ENCODE peak calls at places on chromosome 5, in seven cellular contexts. Y is fibroblast of lung, T is HL-60, N is IMR-90, A is psoas muscle, W is aorta, H is neural progenitor cell. E is an unnamed sample.

GRCh38 chr5:72107874-72108199 is 562 bp downstream of the MAP1B start:
- DNase-seq in Y (peak; percentile 49), T (no peak), N (no peak), A (peak; percentile 54), W (no peak), H (peak; percentile 64), E (no peak)

GRCh38 chr5:154220625-154221024 is 30.1 kb downstream of the GALNT10 start:
- DNase-seq in Y (peak; percentile 92), T (no peak), N (peak; percentile 86), A (no peak), W (no peak), H (no peak), E (peak; percentile 39)

GRCh38 chr5:37751227-37751626 is 88.6 kb downstream of the GDNF start:
- DNase-seq in Y (peak; percentile 51), T (no peak), N (peak; percentile 48), A (no peak), W (no peak), H (no peak), E (no peak)

GRCh38 chr5:14414615-14415515 is 166.7 kb upstream of the OTULINL start:
- DNase-seq in Y (no peak), T (no peak), N (no peak), A (no peak), W (no peak), H (no peak), E (no peak)

GRCh38 chr5:321233-321725 is at the start of gene AHRR:
- DNase-seq in Y (peak; percentile 53), T (no peak), N (peak; percentile 53), A (peak; percentile 77), W (peak; percentile 87), H (peak; percentile 88), E (no peak)

GRCh38 chr5:16700081-16700480 is 83.3 kb upstream of the RETREG1 start:
- DNase-seq in Y (no peak), T (no peak), N (no peak), A (no peak), W (no peak), H (no peak), E (no peak)

GRCh38 chr5:150809363-150809762 is 30.8 kb downstream of the SMIM3 start:
- DNase-seq in Y (no peak), T (no peak), N (no peak), A (no peak), W (no peak), H (no peak), E (no peak)

GRCh38 chr5:132592521-132592920 is 35.7 kb downstream of the RAD50 start:
- DNase-seq in Y (peak; percentile 53), T (no peak), N (peak; percentile 10), A (no peak), W (no peak), H (peak; percentile 2), E (no peak)

GRCh38 chr5:107253246-107253645 is 417.5 kb downstream of the EFNA5 start:
- DNase-seq in Y (no peak), T (no peak), N (no peak), A (no peak), W (no peak), H (no peak), E (no peak)

DNA sequence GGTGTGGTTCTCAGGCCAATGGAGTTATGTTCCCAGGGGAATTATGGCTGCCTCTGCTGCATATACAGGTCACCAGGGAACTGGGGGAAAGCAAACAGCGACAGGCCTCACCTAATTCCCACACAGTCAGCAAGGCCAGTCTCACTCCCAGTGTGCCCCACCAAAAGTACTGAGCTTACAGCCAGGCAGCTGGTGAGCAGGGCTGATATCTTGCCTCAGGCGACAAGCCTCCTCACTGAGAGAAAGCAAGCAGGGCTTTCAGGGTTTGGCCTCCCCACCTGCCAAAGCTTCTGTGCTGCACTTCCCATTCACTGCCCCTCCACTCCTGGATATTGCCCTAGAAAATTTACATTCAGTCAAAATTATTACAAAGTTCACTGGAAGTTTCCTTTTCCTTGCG is 273.8 kb upstream of the TARS1 start:
- DNase-seq in Y (no peak), T (no peak), N (no peak), A (no peak), W (no peak), H (no peak), E (no peak)
- H3K4me3 ChIP-seq in Y (no peak overlapping the region), T (no peak overlapping the region), N (no peak overlapping the region), A (no peak overlapping the region), W (no peak overlapping the region), H (no peak overlapping the region), E (no peak overlapping the region)

GRCh38 chr5:138661342-138661975 is 86.3 kb upstream of the HSPA9 start:
- DNase-seq in Y (no peak), T (peak; percentile 13), N (no peak), A (no peak), W (no peak), H (no peak), E (no peak)
- H3K27me3 ChIP-seq in Y (peaks cover 2% of the 10 kb centered on the region), T (no peaks in the 10 kb centered on the region), N (peaks cover 30% of the 10 kb centered on the region), A (no peaks in the 10 kb centered on the region), W (no peaks in the 10 kb centered on the region), H (no peaks in the 10 kb centered on the region), E (peaks cover 11% of the 10 kb centered on the region)

DNA sequence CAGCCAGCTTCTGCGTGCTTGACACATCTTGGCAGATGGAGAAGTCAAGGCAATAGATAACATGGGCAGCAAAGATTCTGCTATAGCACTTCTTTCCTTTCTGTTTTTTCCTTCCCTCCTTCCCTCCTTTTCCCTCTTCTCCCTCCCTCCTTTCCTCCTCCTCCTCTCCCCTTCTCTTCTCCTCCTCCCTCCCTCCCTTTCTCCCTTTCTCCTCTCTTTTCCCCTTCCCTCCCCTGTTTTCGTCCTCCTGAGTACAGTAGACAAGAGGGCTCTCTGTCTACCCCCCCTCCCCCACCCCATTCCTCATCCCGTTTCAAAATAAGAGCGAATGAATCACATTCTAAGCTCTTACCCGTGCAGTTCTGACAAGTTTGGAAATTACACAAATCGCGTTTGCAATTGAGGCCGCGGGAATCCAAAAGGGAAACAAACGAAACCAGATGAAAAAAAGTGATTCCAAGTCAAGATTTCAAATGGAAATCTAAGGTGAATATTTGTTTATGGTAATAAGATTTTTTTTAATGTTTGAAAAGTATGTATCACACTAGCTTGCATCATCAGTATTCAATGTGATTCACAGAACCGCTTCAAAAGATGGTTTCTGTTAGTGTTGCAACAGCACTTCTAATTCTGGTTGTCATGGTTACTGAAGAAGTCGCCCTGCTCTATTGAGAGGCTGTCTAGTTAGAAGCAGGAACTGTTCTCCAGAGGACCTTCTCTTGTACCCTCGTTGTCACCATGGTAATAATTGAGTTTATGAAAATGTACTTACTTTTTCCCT is 1.3 kb downstream of the NIM1K start:
- DNase-seq in Y (peak; percentile 90), T (peak; percentile 87), N (peak; percentile 94), A (no peak), W (no peak), H (peak; percentile 56), E (peak; percentile 83)
- H3K4me3 ChIP-seq in Y (peak overlapping the region; percentile 57), T (peak overlapping the region; percentile 22), N (peak overlapping the region; percentile 36), A (peak overlapping the region; percentile 76), W (peak overlapping the region; percentile 34), H (peak overlapping the region; percentile 70), E (peak overlapping the region; percentile 43)

GRCh38 chr5:77840930-77841329 is 64.8 kb upstream of the TBCA start:
- DNase-seq in Y (no peak), T (no peak), N (no peak), A (no peak), W (no peak), H (no peak), E (no peak)
- H3K27me3 ChIP-seq in Y (peaks cover 7% of the 10 kb centered on the region), T (no peaks in the 10 kb centered on the region), N (peaks cover 35% of the 10 kb centered on the region), A (no peaks in the 10 kb centered on the region), W (no peaks in the 10 kb centered on the region), H (peaks cover 96% of the 10 kb centered on the region), E (peaks cover 4% of the 10 kb centered on the region)